ENCODE peak calls at places on chromosomes 12 and 14, in ten cellular contexts. U is activated T-helper 1 cell treated with Interleukin-2 at 50 U/mL for 16 hours, Y is osteoblast, C is A549, D is nucleus accumbens, N is NCI-H2171 treated with DMSO at 0.1 percent for 48 hours, H is iris pigment epithelial cell, B is ACHN, M is NCI-H1105, Q is non-pigmented ciliary epithelial cell. X is an unnamed sample.

GRCh38 chr12:16437281-16437816 is 89.9 kb downstream of the MGST1 start:
- DNase-seq in U (no peak), Y (no peak), D (no peak), N (no peak), H (no peak), B (peak), Q (no peak), M (no peak), C (no peak), X (no peak)

GRCh38 chr12:120851444-120851843 is 52.7 kb downstream of the SPPL3 start:
- DNase-seq in N (no peak), U (no peak), Y (no peak), B (no peak), D (no peak), C (no peak), Q (no peak), M (no peak), H (no peak), X (no peak)

GRCh38 chr12:93978553-93978952 is 169.8 kb upstream of the PLXNC1 start:
- DNase-seq in C (no peak), M (no peak), Q (peak), B (no peak), D (no peak), N (no peak), U (no peak), Y (peak), H (peak), X (peak)

GRCh38 chr14:101033446-101034165 is 130.1 kb upstream of the RTL1 start:
- DNase-seq in Y (no peak), M (no peak), U (no peak), Q (no peak), N (no peak), H (no peak), D (no peak), B (no peak), C (no peak), X (no peak)

GRCh38 chr12:6927379-6927991 is at the start of gene ATN1:
- DNase-seq in Y (peak), N (peak), M (peak), U (no peak), H (peak), C (peak), Q (no peak), D (peak), B (peak), X (peak)

GRCh38 chr14:63897706-63898105 is 44.9 kb downstream of the SYNE2 start:
- DNase-seq in M (no peak), N (no peak), Q (peak), B (no peak), D (no peak), H (peak), U (no peak), Y (no peak), C (no peak), X (peak)

GRCh38 chr14:36683083-36683724 is 21.5 kb downstream of the PAX9 start:
- DNase-seq in N (peak), C (no peak), D (no peak), B (no peak), M (no peak), U (no peak), Y (no peak), H (no peak), Q (no peak), X (no peak)

GRCh38 chr12:93813181-93813580 is 136.0 kb downstream of the CRADD start:
- DNase-seq in Y (no peak), N (no peak), M (no peak), H (no peak), U (no peak), B (no peak), D (no peak), C (no peak), Q (no peak), X (no peak)

GRCh38 chr12:52014567-52015392 is 8.0 kb downstream of the TAMALIN start:
- DNase-seq in Y (peak), N (no peak), B (no peak), M (no peak), Q (no peak), C (no peak), U (no peak), D (no peak), H (peak), X (no peak)

GRCh38 chr12:32679910-32680217 is 763 bp downstream of the DNM1L start:
- DNase-seq in N (no peak), D (no peak), U (no peak), B (no peak), H (no peak), Q (no peak), M (no peak), Y (no peak), C (no peak), X (no peak)

GRCh38 chr14:88189040-88189839 is 133.8 kb downstream of the KCNK10 start:
- DNase-seq in C (peak), U (no peak), Y (peak), H (peak), Q (peak), D (peak), N (peak), M (peak), B (peak), X (peak)

GRCh38 chr12:116861331-116861730 is 19.9 kb downstream of the HRK start:
- DNase-seq in M (no peak), N (no peak), Y (peak), D (no peak), Q (peak), C (no peak), H (peak), U (peak), B (no peak), X (peak)

GRCh38 chr14:95695913-95696312 is 9.7 kb downstream of the TCL1B start:
- DNase-seq in Q (no peak), D (no peak), M (no peak), C (no peak), N (no peak), Y (no peak), U (no peak), H (no peak), B (no peak), X (no peak)

GRCh38 chr12:7142057-7142644 is 12.0 kb downstream of the CLSTN3 start:
- DNase-seq in H (peak), N (peak), M (peak), Q (no peak), D (peak), C (peak), U (peak), B (peak), Y (peak), X (peak)

GRCh38 chr12:111173391-111174282 is 195.3 kb downstream of the PHETA1 start:
- DNase-seq in Q (no peak), Y (no peak), H (no peak), M (no peak), B (no peak), D (no peak), C (no peak), N (no peak), U (no peak), X (no peak)

GRCh38 chr12:59372971-59373370 is 222.9 kb upstream of the SLC16A7 start:
- DNase-seq in Q (no peak), M (no peak), D (no peak), U (no peak), N (no peak), H (peak), Y (no peak), C (peak), B (peak), X (peak)

GRCh38 chr12:91810531-91810930 is 335.1 kb downstream of the BTG1 start:
- DNase-seq in M (no peak), U (no peak), Q (no peak), B (no peak), H (no peak), N (no peak), Y (no peak), C (no peak), D (no peak), X (no peak)

GRCh38 chr12:79595273-79595672 is 95.5 kb downstream of the PAWR start:
- DNase-seq in N (no peak), H (no peak), U (no peak), D (no peak), B (no peak), Y (no peak), M (no peak), C (no peak), Q (no peak), X (no peak)

GRCh38 chr12:52026267-52026666 is 19.5 kb downstream of the TAMALIN start:
- DNase-seq in D (no peak), H (no peak), B (no peak), C (no peak), Q (no peak), M (no peak), N (no peak), Y (no peak), U (no peak), X (no peak)

GRCh38 chr14:54565236-54566151 is 1.4 kb upstream of the SAMD4A start:
- DNase-seq in N (peak), D (peak), Y (peak), Q (no peak), M (peak), H (peak), B (peak), U (peak), C (peak), X (peak)

GRCh38 chr14:29802211-29802610 is 125.4 kb downstream of the PRKD1 start:
- DNase-seq in Q (no peak), U (no peak), H (no peak), C (no peak), Y (no peak), B (no peak), N (no peak), M (no peak), D (no peak), X (no peak)

GRCh38 chr12:15364221-15365170 is 42.2 kb downstream of the PTPRO start:
- DNase-seq in D (no peak), C (no peak), U (no peak), M (peak), Y (no peak), B (no peak), H (peak), Q (no peak), N (no peak), X (no peak)

GRCh38 chr12:75478395-75478794 is 2.2 kb upstream of the GLIPR1 start:
- DNase-seq in U (no peak), N (no peak), C (no peak), D (no peak), H (peak), B (no peak), Y (peak), Q (no peak), M (no peak), X (peak)

GRCh38 chr12:93699271-93700141 is 22.3 kb downstream of the CRADD start:
- DNase-seq in D (no peak), Q (peak), B (no peak), N (no peak), U (no peak), C (no peak), M (no peak), H (peak), Y (no peak), X (peak)

GRCh38 chr12:10084733-10085132 is 14.1 kb downstream of the CLEC1A start:
- DNase-seq in H (no peak), N (no peak), D (no peak), M (no peak), B (no peak), U (no peak), Q (no peak), C (no peak), Y (no peak), X (no peak)

GRCh38 chr14:96423446-96424103 is 31.6 kb downstream of the AK7 start:
- DNase-seq in U (no peak), H (no peak), B (no peak), Q (no peak), M (no peak), C (no peak), Y (no peak), N (no peak), D (no peak), X (no peak)

GRCh38 chr14:70595443-70596185 is 4.8 kb downstream of the MED6 start:
- DNase-seq in M (no peak), Q (no peak), Y (peak), B (no peak), H (peak), C (peak), D (no peak), N (no peak), U (no peak), X (no peak)

GRCh38 chr14:105026033-105026785 is 5.3 kb upstream of the CDCA4 start:
- DNase-seq in N (no peak), M (no peak), U (no peak), H (peak), Y (no peak), B (no peak), C (no peak), Q (peak), D (no peak), X (no peak)

GRCh38 chr12:6943719-6944380 is at the start of the genes C12orf57 and RNU7-1:
- DNase-seq in H (peak), C (peak), U (peak), Q (no peak), B (peak), D (peak), M (peak), Y (peak), N (peak), X (peak)

GRCh38 chr12:1851126-1851791 is 30.9 kb downstream of the LRTM2 start:
- DNase-seq in Q (peak), U (no peak), Y (peak), D (no peak), C (no peak), B (no peak), H (peak), N (peak), M (no peak), X (peak)

GRCh38 chr12:1834186-1834925 is 14.0 kb downstream of the LRTM2 start:
- DNase-seq in B (no peak), H (no peak), Q (no peak), N (no peak), M (no peak), C (no peak), U (no peak), D (no peak), Y (peak), X (no peak)

GRCh38 chr12:52254965-52255751 is 19.3 kb upstream of the KRT86 start:
- DNase-seq in Q (no peak), D (no peak), C (no peak), Y (peak), H (no peak), B (no peak), U (no peak), M (no peak), N (no peak), X (no peak)

GRCh38 chr12:18054925-18055324 is 35.1 kb downstream of the RERGL start:
- DNase-seq in B (no peak), U (no peak), C (no peak), D (no peak), H (no peak), Q (no peak), M (no peak), N (no peak), Y (no peak), X (no peak)